ENCODE peak calls at places on chromosomes 2 and 18, in four cellular contexts. V is cardiac muscle cell, U is D721Med, Z is lower lobe of right lung. B is an unnamed sample.

GRCh38 chr18:58532298-58532697 is 96.6 kb downstream of the ALPK2 start:
- DNase-seq in U (no peak), Z (no peak), V (no peak), B (no peak)

GRCh38 chr2:83596592-83597339 is 862.3 kb downstream of the SUCLG1 start:
- DNase-seq in Z (no peak), U (no peak), V (no peak), B (no peak)

GRCh38 chr2:60483400-60483799 is 70.1 kb downstream of the BCL11A start:
- DNase-seq in Z (no peak), U (no peak), V (peak; percentile 35), B (no peak)

GRCh38 chr2:165639504-165639903 is 154.5 kb downstream of the GALNT3 start:
- DNase-seq in V (no peak), U (no peak), Z (no peak), B (no peak)

GRCh38 chr2:237236188-237236587 is 150.5 kb downstream of the COPS8 start:
- DNase-seq in U (no peak), V (no peak), Z (no peak), B (no peak)

GRCh38 chr2:77028032-77028600 is 494.1 kb downstream of the LRRTM4 start:
- DNase-seq in U (no peak), V (peak; percentile 3), Z (no peak), B (no peak)

GRCh38 chr2:112150447-112150846 is 12.3 kb downstream of the FBLN7 start:
- DNase-seq in U (no peak), V (peak; percentile 92), Z (no peak), B (no peak)

GRCh38 chr18:60452424-60452823 is 79.8 kb upstream of the MC4R start:
- DNase-seq in Z (no peak), V (no peak), U (no peak), B (no peak)

GRCh38 chr2:35871672-35872071 is 483.9 kb upstream of the CRIM1 start:
- DNase-seq in U (no peak), V (no peak), Z (no peak), B (no peak)

DNA sequence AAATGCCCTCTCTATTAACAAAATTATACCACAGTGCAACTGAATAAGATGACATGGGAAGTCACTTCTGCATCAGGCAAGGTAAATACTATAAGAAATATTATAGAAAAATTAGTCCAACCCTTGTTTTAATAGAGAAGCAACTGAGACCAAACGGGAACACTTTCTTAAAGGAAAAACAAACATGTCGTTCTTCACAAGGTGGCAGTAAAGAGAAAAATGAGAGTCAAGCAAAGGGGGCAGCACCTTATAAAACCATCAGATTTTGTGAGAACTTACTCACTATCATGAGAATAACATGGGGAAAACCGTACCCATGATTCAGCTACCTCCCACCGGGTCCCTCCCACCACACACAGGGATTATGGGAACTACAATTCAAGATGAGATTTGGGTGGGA is 481.7 kb upstream of the CRIM1 start:
- DNase-seq in Z (no peak), U (no peak), V (no peak), B (no peak)
- TF ChIP-seq CTCF in Z (no peak), U (peak; percentile 1), V (no peak), B (no peak)

DNA sequence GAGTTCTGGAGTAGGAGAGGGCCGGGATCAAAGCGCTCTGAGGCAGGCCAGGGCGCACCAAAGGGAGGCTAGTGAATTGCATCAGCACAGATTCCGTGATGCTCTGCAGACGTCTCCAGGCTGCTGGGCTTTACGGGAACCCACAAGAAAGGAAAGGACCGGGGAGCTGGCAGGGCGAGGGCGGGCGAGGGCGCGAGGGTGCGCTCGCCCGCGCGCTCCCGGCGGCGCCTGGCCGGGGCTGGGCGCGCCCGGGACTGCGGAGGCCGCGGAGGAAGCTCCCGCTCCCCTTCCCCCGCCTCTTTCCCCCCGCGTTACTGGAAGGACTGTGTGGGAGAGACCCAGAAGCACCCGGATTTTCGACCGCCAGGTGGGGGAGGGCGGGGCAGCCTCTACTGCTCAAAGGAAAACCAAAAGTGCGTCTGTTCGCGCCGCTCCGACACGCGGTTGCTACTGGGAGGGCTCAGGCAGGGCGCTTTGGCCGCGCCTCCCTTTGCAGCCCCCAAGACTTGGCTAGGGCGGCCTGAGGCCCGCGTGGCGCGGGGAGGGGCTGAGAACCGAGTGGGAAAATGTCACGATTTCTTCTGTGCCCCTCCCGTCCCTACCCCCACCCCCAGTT is 2.3 kb upstream of the FOSL2 start:
- DNase-seq in Z (peak; percentile 92), U (no peak), V (peak; percentile 98), B (peak; percentile 74)
- TF ChIP-seq CTCF in Z (no peak), U (no peak), V (no peak), B (no peak)

GRCh38 chr2:32135409-32135808 is 30.3 kb upstream of the SLC30A6 start:
- DNase-seq in V (peak; percentile 68), Z (no peak), U (no peak), B (peak; percentile 39)
- TF ChIP-seq CTCF in V (peak; percentile 33), Z (peak; percentile 22), U (peak; percentile 18), B (no peak)

DNA sequence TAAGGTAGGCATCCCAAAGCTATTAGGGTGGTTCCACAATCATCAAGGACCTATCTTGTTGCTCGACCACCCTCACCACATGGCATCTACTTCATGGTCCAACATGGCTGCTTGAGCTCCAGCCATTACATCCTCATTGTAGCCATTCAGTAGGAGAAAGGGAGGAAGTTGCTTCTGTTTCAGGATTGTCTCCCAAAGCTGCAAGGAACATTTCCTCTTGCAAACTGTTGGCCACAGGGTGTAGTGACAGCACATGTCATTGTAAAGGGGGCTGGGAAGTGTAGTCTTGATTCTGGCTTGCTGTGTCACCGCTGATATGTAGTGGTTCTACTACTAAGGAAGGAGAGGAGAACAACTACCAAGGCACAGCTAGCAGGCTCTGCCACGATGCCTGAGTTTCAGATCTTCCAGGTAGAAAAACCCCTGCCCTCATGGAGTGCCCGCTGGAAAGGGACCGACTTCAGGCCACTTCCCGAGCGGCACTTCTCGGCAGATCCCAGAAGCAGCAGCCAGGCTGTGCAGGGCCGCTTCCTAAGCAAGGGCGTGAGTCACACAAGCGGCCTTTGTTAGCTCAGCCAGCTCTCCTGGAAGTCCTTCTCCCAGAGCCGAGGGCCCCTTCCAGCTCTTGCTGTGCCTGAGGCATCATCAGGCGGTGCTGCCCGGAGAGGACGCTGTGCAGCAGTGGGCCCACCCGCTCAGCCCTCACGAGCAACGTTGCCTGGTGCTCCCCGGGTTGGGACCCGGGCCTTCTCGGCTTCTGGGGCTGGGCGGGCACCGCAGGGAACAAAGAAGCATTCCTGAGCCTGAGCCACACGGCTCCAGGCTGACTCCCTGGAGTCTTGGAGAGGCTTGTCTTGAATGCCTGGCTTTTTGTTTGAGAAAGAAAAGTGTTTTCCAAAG is 58.2 kb downstream of the HS6ST1 start:
- DNase-seq in U (no peak), Z (no peak), V (peak; percentile 90), B (no peak)
- TF ChIP-seq CTCF in U (no peak), Z (no peak), V (peak; percentile 39), B (no peak)

DNA sequence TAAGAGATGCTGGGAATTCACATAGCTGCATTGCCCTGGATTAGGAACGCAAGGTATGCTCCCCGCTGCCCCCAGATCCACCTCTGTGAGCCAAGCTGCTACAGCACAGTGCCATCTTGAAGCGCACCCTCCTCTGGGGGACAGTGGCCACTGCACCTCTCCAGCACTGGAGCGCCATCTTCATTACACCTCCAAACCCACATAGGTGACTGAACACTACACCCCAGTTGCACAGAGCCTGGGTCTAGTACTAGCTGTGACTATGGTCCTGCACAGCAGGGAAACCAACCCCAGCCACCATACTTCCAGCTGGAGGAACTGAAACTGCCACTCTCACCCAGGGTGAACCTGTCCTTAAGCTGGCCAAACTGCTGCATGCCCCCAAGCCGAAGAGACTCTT is 84.6 kb downstream of the TMEM237 start:
- DNase-seq in V (no peak), Z (no peak), U (no peak), B (no peak)
- TF ChIP-seq CTCF in V (no peak), Z (no peak), U (no peak), B (no peak)

DNA sequence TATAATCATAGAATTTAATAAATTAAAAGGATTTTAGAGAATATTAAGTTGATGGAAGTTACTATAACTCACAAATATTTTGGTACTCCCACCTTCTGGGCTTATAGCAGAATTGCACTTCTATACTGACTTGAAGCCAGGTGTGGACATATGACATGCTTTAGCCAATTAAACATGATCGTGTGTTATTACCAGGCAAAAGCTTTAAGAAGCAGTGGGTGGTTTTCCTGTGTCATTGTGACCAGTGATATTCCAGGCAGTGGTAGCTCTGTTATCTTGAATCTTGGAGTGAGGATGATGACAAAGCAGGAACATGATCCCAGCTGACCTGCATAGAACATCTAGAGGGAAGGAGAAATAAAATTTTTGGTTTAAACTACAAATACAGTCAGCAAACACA is 370.9 kb upstream of the ZEB2 start:
- DNase-seq in Z (no peak), V (peak; percentile 57), U (no peak), B (no peak)
- TF ChIP-seq CTCF in Z (peak; percentile 24), V (peak; percentile 48), U (no peak), B (no peak)

GRCh38 chr2:163884416-163884815 is 148.6 kb upstream of the FIGN start:
- DNase-seq in U (no peak), Z (no peak), V (no peak), B (no peak)

GRCh38 chr2:163888591-163888990 is 152.8 kb upstream of the FIGN start:
- DNase-seq in V (no peak), Z (no peak), U (no peak), B (no peak)

GRCh38 chr2:163887182-163887581 is 151.4 kb upstream of the FIGN start:
- DNase-seq in U (no peak), Z (no peak), V (no peak), B (no peak)
- TF ChIP-seq CTCF in U (no peak), Z (no peak), V (peak; percentile 7), B (no peak)

GRCh38 chr2:43228341-43228751 is 1.9 kb upstream of the ZFP36L2 start:
- DNase-seq in Z (peak; percentile 25), V (no peak), U (no peak), B (no peak)

GRCh38 chr2:43225788-43226557 is 433 bp downstream of the ZFP36L2 start:
- DNase-seq in U (no peak), V (no peak), Z (peak; percentile 85), B (peak; percentile 86)

GRCh38 chr2:43227830-43228280 is 1.4 kb upstream of the ZFP36L2 start:
- DNase-seq in Z (no peak), V (no peak), U (no peak), B (no peak)

GRCh38 chr2:43226558-43226954 is at the start of gene ZFP36L2:
- DNase-seq in U (peak; percentile 90), V (peak; percentile 98), Z (peak; percentile 98), B (peak; percentile 96)

GRCh38 chr2:43226955-43227829 is 786 bp upstream of the ZFP36L2 start:
- DNase-seq in U (no peak), V (peak; percentile 93), Z (peak; percentile 97), B (peak; percentile 74)
- TF ChIP-seq CTCF in U (no peak), V (no peak), Z (no peak), B (no peak)